ENCODE peak calls at places on chromosomes 12 and 14, in nine cellular contexts. E is T-cell; J is Daoy; M is mucosa of gallbladder; C is stimulated activated CD8-positive, alpha-beta memory T cell treated with anti-CD3 and anti-CD28 coated beads, Interleukin-7, amount 100 ng/mL, for 1 hour; N is ELF-1; P is substantia nigra; T is bronchial epithelial cell; F is NCI-H69. X is an unnamed sample.

GRCh38 chr12:7716391-7716790 is 5.2 kb downstream of the DPPA3 start:
- DNase-seq in E (no peak), J (peak; percentile 9), M (no peak), C (no peak), N (no peak), P (no peak), T (peak; percentile 1), F (no peak), X (peak; percentile 28)

GRCh38 chr12:124940393-124941169 is 26.1 kb upstream of the UBC start:
- DNase-seq in E (peak; percentile 67), J (peak; percentile 93), M (peak; percentile 93), C (peak; percentile 64), N (peak; percentile 96), P (no peak), T (peak; percentile 89), F (no peak), X (peak; percentile 88)

GRCh38 chr12:25040593-25040992 is 91.7 kb upstream of the BCAT1 start:
- DNase-seq in E (no peak), J (no peak), M (no peak), C (no peak), N (no peak), P (no peak), T (no peak), F (no peak), X (no peak)

GRCh38 chr12:107386569-107386968 is 293.2 kb upstream of the CRY1 start:
- DNase-seq in E (no peak), J (no peak), M (no peak), C (no peak), N (no peak), P (no peak), T (no peak), F (no peak), X (no peak)

GRCh38 chr12:104952816-104953215 is 5.3 kb downstream of the SLC41A2 start:
- DNase-seq in E (no peak), J (no peak), M (no peak), C (no peak), N (no peak), P (no peak), T (no peak), F (no peak), X (no peak)

GRCh38 chr14:77186911-77187648 is 5.5 kb downstream of the TMEM63C start:
- DNase-seq in E (no peak), J (peak; percentile 92), M (peak; percentile 30), C (no peak), N (peak; percentile 76), P (no peak), T (peak; percentile 80), F (peak; percentile 47), X (peak; percentile 46)

GRCh38 chr14:91361236-91361811 is 56.3 kb downstream of the CCDC88C start:
- DNase-seq in E (no peak), J (peak; percentile 46), M (no peak), C (no peak), N (no peak), P (no peak), T (peak; percentile 97), F (peak; percentile 72), X (peak; percentile 95)

GRCh38 chr14:90666571-90666970 is 149.7 kb downstream of the TTC7B start:
- DNase-seq in E (no peak), J (no peak), M (no peak), C (no peak), N (no peak), P (no peak), T (no peak), F (no peak), X (no peak)

GRCh38 chr12:3727877-3728632 is 24.9 kb downstream of the CRACR2A start:
- DNase-seq in E (no peak), J (peak; percentile 29), M (no peak), C (peak; percentile 4), N (peak; percentile 10), P (no peak), T (no peak), F (no peak), X (no peak)

GRCh38 chr12:130286041-130286440 is 51.6 kb upstream of the PIWIL1 start:
- DNase-seq in E (no peak), J (peak; percentile 74), M (no peak), C (no peak), N (peak; percentile 79), P (no peak), T (no peak), F (peak; percentile 28), X (no peak)

GRCh38 chr12:30853561-30854133 is 72.9 kb upstream of the TSPAN11 start:
- DNase-seq in E (no peak), J (no peak), M (no peak), C (no peak), N (no peak), P (no peak), T (no peak), F (no peak), X (no peak)

GRCh38 chr14:63204407-63205280 is at the start of gene RHOJ:
- DNase-seq in E (no peak), J (peak; percentile 61), M (no peak), C (no peak), N (peak; percentile 30), P (peak; percentile 3), T (no peak), F (peak; percentile 90), X (no peak)

GRCh38 chr14:99156026-99156425 is 116.0 kb downstream of the BCL11B start:
- DNase-seq in E (no peak), J (no peak), M (no peak), C (no peak), N (no peak), P (no peak), T (no peak), F (no peak), X (no peak)

GRCh38 chr14:76282581-76282980 is 93.4 kb upstream of the ESRRB start:
- DNase-seq in E (no peak), J (no peak), M (no peak), C (no peak), N (no peak), P (no peak), T (no peak), F (no peak), X (no peak)

GRCh38 chr12:89351489-89352241 is 636 bp downstream of the DUSP6 start:
- DNase-seq in E (peak; percentile 28), J (peak; percentile 64), M (no peak), C (no peak), N (peak; percentile 64), P (no peak), T (no peak), F (peak; percentile 84), X (no peak)

GRCh38 chr12:132419612-132420237 is 70.2 kb upstream of the FBRSL1 start:
- DNase-seq in E (no peak), J (no peak), M (no peak), C (no peak), N (no peak), P (no peak), T (no peak), F (no peak), X (no peak)

GRCh38 chr12:99707883-99708282 is 60.3 kb downstream of the GARIN6 start:
- DNase-seq in E (no peak), J (no peak), M (no peak), C (no peak), N (no peak), P (no peak), T (no peak), F (no peak), X (no peak)

GRCh38 chr14:80567905-80568512 is 356.7 kb upstream of the DIO2 start:
- DNase-seq in E (no peak), J (peak; percentile 66), M (no peak), C (no peak), N (no peak), P (no peak), T (peak; percentile 97), F (peak; percentile 77), X (peak; percentile 67)

GRCh38 chr12:131832393-131833231 is 4.4 kb downstream of the MMP17 start:
- DNase-seq in E (no peak), J (peak; percentile 83), M (peak; percentile 35), C (no peak), N (no peak), P (peak; percentile 52), T (peak; percentile 33), F (peak; percentile 89), X (no peak)

GRCh38 chr14:106518054-106518943 is 991.9 kb downstream of the TMEM121 start:
- DNase-seq in E (peak; percentile 74), J (peak; percentile 41), M (peak; percentile 51), C (peak; percentile 76), N (no peak), P (no peak), T (no peak), F (peak; percentile 45), X (no peak)